ENCODE peak calls at places on chromosomes 2 and 18, in six cellular contexts. H, A, L, V, K and D are unnamed samples.

GRCh38 chr2:1766851-1767771 is 22.8 kb upstream of the PXDN start:
- DNase-seq in H (no peak), L (no peak), K (no peak), V (no peak), A (no peak), D (no peak)

GRCh38 chr2:48328972-48329723 is 200.8 kb upstream of the STON1 start:
- DNase-seq in V (no peak), K (no peak), H (no peak), L (no peak), A (no peak), D (no peak)

GRCh38 chr2:178891265-178891958 is 84.2 kb upstream of the TTN start:
- DNase-seq in K (no peak), H (no peak), L (peak; percentile 54), V (peak; percentile 6), A (peak; percentile 69), D (no peak)

GRCh38 chr2:136225950-136226835 is 108.2 kb upstream of the CXCR4 start:
- DNase-seq in K (no peak), H (no peak), A (no peak), V (no peak), L (no peak), D (no peak)

GRCh38 chr18:25798026-25798537 is 292.3 kb downstream of the SS18 start:
- DNase-seq in H (no peak), A (no peak), K (no peak), V (no peak), L (no peak), D (no peak)

GRCh38 chr18:3481696-3482210 is 31.8 kb downstream of the TGIF1 start:
- DNase-seq in K (no peak), V (no peak), A (peak; percentile 36), L (no peak), H (no peak), D (no peak)

GRCh38 chr18:79008356-79008940 is 28.8 kb downstream of the SALL3 start:
- DNase-seq in V (no peak), K (no peak), H (no peak), L (no peak), A (no peak), D (no peak)

GRCh38 chr2:197092431-197092830 is 165.9 kb upstream of the PGAP1 start:
- DNase-seq in V (no peak), K (peak; percentile 37), H (peak; percentile 47), L (no peak), A (no peak), D (no peak)

GRCh38 chr2:38581193-38582147 is 21.3 kb downstream of the HNRNPLL start:
- DNase-seq in L (no peak), V (no peak), A (peak; percentile 30), H (no peak), K (peak; percentile 53), D (no peak)

GRCh38 chr2:224685120-224685519 is 31.0 kb downstream of the CCDC195 start:
- DNase-seq in V (no peak), L (no peak), K (no peak), H (no peak), A (no peak), D (no peak)

GRCh38 chr2:69743847-69744264 is 1.9 kb downstream of the ANXA4 start:
- DNase-seq in V (no peak), H (no peak), A (no peak), K (no peak), L (no peak), D (no peak)

GRCh38 chr2:60152226-60152833 is 401.1 kb downstream of the BCL11A start:
- DNase-seq in V (no peak), K (no peak), H (no peak), A (peak; percentile 8), L (no peak), D (no peak)

GRCh38 chr2:30664761-30665358 is 142.4 kb downstream of the CAPN13 start:
- DNase-seq in V (no peak), H (peak; percentile 81), L (no peak), A (peak; percentile 52), K (peak; percentile 87), D (peak; percentile 26)

GRCh38 chr2:168604252-168604651 is 148.2 kb downstream of the CERS6 start:
- DNase-seq in H (no peak), L (no peak), K (no peak), V (no peak), A (no peak), D (no peak)

GRCh38 chr2:159995038-159995437 is 67.4 kb downstream of the PLA2R1 start:
- DNase-seq in V (no peak), K (no peak), L (no peak), A (no peak), H (no peak), D (no peak)

GRCh38 chr18:44823782-44824181 is 143.1 kb downstream of the SETBP1 start:
- DNase-seq in H (no peak), L (no peak), V (no peak), K (no peak), A (no peak), D (no peak)

GRCh38 chr2:120238728-120239487 is 13.7 kb upstream of the RALB start:
- DNase-seq in K (no peak), A (peak; percentile 88), H (no peak), V (no peak), L (no peak), D (peak; percentile 7)

GRCh38 chr2:3110555-3110954 is 267.1 kb downstream of the EIPR1 start:
- DNase-seq in H (no peak), A (no peak), V (no peak), K (no peak), L (no peak), D (no peak)

GRCh38 chr18:23059541-23060465 is 75.5 kb upstream of the CABLES1 start:
- DNase-seq in K (no peak), H (no peak), A (no peak), L (no peak), V (no peak), D (no peak)

GRCh38 chr2:237694423-237695194 is 67.2 kb downstream of the LRRFIP1 start:
- DNase-seq in A (no peak), V (no peak), K (no peak), H (no peak), L (no peak), D (no peak)

GRCh38 chr2:16437189-16437588 is 228.4 kb downstream of the CYRIA start:
- DNase-seq in A (no peak), V (no peak), K (no peak), L (no peak), H (no peak), D (no peak)

GRCh38 chr2:150485871-150486538 is 1.5 kb downstream of the RND3 start:
- DNase-seq in V (no peak), H (no peak), K (no peak), L (peak; percentile 36), A (peak; percentile 72), D (peak; percentile 51)

GRCh38 chr2:104432972-104433371 is 420.9 kb upstream of the POU3F3 start:
- DNase-seq in H (no peak), V (no peak), K (no peak), A (no peak), L (no peak), D (no peak)

GRCh38 chr2:29485117-29485516 is 369.9 kb downstream of the CLIP4 start:
- DNase-seq in V (no peak), A (no peak), K (no peak), L (no peak), H (no peak), D (no peak)

GRCh38 chr2:120712180-120712678 is 23.4 kb upstream of the GLI2 start:
- DNase-seq in K (no peak), A (no peak), H (no peak), L (no peak), V (no peak), D (no peak)

GRCh38 chr2:178194600-178195389 is 483 bp downstream of the OSBPL6 start:
- DNase-seq in H (peak; percentile 4), K (no peak), L (no peak), V (no peak), A (peak; percentile 48), D (no peak)

GRCh38 chr2:37506407-37507068 is 162.1 kb downstream of the QPCT start:
- DNase-seq in H (no peak), A (no peak), K (no peak), L (no peak), V (no peak), D (no peak)

GRCh38 chr2:98086491-98087446 is at the start of gene VWA3B:
- DNase-seq in V (no peak), A (peak; percentile 92), H (no peak), K (no peak), L (no peak), D (no peak)

GRCh38 chr2:33042819-33043218 is 96.1 kb downstream of the LTBP1 start:
- DNase-seq in H (no peak), A (no peak), K (no peak), V (no peak), L (no peak), D (no peak)

GRCh38 chr2:238941262-238941792 is 93.4 kb downstream of the TWIST2 start:
- DNase-seq in L (no peak), V (no peak), K (no peak), H (no peak), A (no peak), D (no peak)

GRCh38 chr2:21270658-21271057 is 146.9 kb downstream of the TDRD15 start:
- DNase-seq in A (no peak), H (no peak), L (no peak), V (no peak), K (no peak), D (no peak)